ENCODE peak calls at places on chromosomes 13 and 19, in five cellular contexts. R, Q, O, X and J are unnamed samples.
A peak's percentile ranks its signal among the peaks of the same experiment; 100 is the strongest.

GRCh38 chr13:43205421-43205820 is 182.0 kb downstream of the DNAJC15 start:
- DNase-seq in X (no peak), R (no peak), Q (no peak), O (no peak), J (no peak)

GRCh38 chr13:49351871-49352270 is 92.0 kb downstream of the CAB39L start:
- DNase-seq in Q (no peak), X (no peak), O (peak; percentile 19), R (no peak), J (no peak)

GRCh38 chr19:16605552-16605951 is 22.5 kb downstream of the MED26 start:
- DNase-seq in O (no peak), X (no peak), R (no peak), Q (no peak), J (peak; percentile 74)

GRCh38 chr13:113624235-113624587 is 33.8 kb downstream of the ATP4B start:
- DNase-seq in O (no peak), Q (peak; percentile 43), X (no peak), R (no peak), J (no peak)

GRCh38 chr13:71028884-71029283 is 838.1 kb downstream of the DACH1 start:
- DNase-seq in R (no peak), Q (no peak), O (no peak), X (no peak), J (no peak)

GRCh38 chr13:103883152-103883551 is 816.9 kb upstream of the SLC10A2 start:
- DNase-seq in Q (peak; percentile 90), R (peak; percentile 90), X (no peak), O (peak; percentile 96), J (peak; percentile 84)

GRCh38 chr19:39001016-39001415 is 25.5 kb upstream of the FBXO17 start:
- DNase-seq in X (no peak), O (no peak), Q (no peak), R (no peak), J (no peak)

GRCh38 chr19:49755956-49756355 is 7.2 kb downstream of the TSKS start:
- DNase-seq in Q (no peak), R (no peak), X (no peak), O (no peak), J (no peak)

GRCh38 chr13:99972190-99972731 is 694 bp upstream of the ZIC5 start:
- DNase-seq in Q (no peak), X (no peak), R (peak; percentile 70), O (no peak), J (no peak)

GRCh38 chr13:28611654-28612131 is 47.2 kb upstream of the POMP start:
- DNase-seq in O (peak; percentile 24), X (peak; percentile 12), Q (no peak), R (no peak), J (no peak)

GRCh38 chr13:106905380-106906259 is 337.7 kb upstream of the ARGLU1 start:
- DNase-seq in X (no peak), O (no peak), R (no peak), Q (no peak), J (no peak)

GRCh38 chr19:11887247-11887617 is 350 bp upstream of the ZNF69 start:
- DNase-seq in R (no peak), Q (no peak), O (peak; percentile 28), X (no peak), J (no peak)

GRCh38 chr19:49492573-49493411 is 3.4 kb upstream of the RPS11 start:
- DNase-seq in R (no peak), O (no peak), Q (no peak), X (peak; percentile 78), J (no peak)